ENCODE peak calls at places on chromosomes 4 and X, in six cellular contexts. H is right atrium auricular region, W is fibroblast of lung, P is HCT116, X is choroid plexus epithelial cell, F is kidney epithelial cell. U is an unnamed sample.

GRCh38 chr4:8705161-8706145 is 112.9 kb downstream of the CPZ start:
- DNase-seq in H (no peak), W (no peak), P (no peak), X (no peak), F (no peak), U (no peak)

GRCh38 chr4:83629945-83630684 is 94.2 kb downstream of the GPAT3 start:
- DNase-seq in H (no peak), W (peak), P (no peak), X (peak), F (no peak), U (peak)

GRCh38 chr4:6337331-6337935 is 67.8 kb downstream of the WFS1 start:
- DNase-seq in H (no peak), W (no peak), P (peak), X (no peak), F (no peak), U (no peak)

GRCh38 chr4:88809561-88810219 is 112.1 kb upstream of the NAP1L5 start:
- DNase-seq in H (no peak), W (no peak), P (no peak), X (no peak), F (no peak), U (no peak)

GRCh38 chrX:64191281-64192010 is 14.1 kb downstream of the AMER1 start:
- DNase-seq in H (no peak), W (no peak), P (no peak), X (no peak), F (no peak), U (no peak)

GRCh38 chrX:7987160-7987992 is 60.2 kb upstream of the PNPLA4 start:
- DNase-seq in H (no peak), W (peak), P (no peak), X (no peak), F (no peak), U (peak)

GRCh38 chr4:15755781-15756180 is 22.3 kb upstream of the CD38 start:
- DNase-seq in H (no peak), W (peak), P (no peak), X (peak), F (no peak), U (no peak)

GRCh38 chr4:139167774-139168444 is 9.1 kb downstream of the ELF2 start:
- DNase-seq in H (no peak), W (peak), P (peak), X (peak), F (no peak), U (peak)

GRCh38 chrX:47637546-47638195 is 7.9 kb upstream of the CFP start:
- DNase-seq in H (no peak), W (peak), P (no peak), X (no peak), F (no peak), U (no peak)

GRCh38 chr4:87192155-87192919 is 28.1 kb downstream of the KLHL8 start:
- DNase-seq in H (no peak), W (peak), P (no peak), X (peak), F (no peak), U (peak)

GRCh38 chr4:124481123-124481522 is 231.4 kb downstream of the ANKRD50 start:
- DNase-seq in H (no peak), W (no peak), P (no peak), X (no peak), F (no peak), U (peak)

GRCh38 chr4:73001885-73002284 is 67.6 kb downstream of the COX18 start:
- DNase-seq in H (no peak), W (no peak), P (no peak), X (no peak), F (no peak), U (no peak)

GRCh38 chrX:70039758-70040157 is 10.0 kb downstream of the AWAT2 start:
- DNase-seq in H (no peak), W (no peak), P (no peak), X (no peak), F (no peak), U (no peak)

GRCh38 chr4:65508169-65508568 is 162.1 kb downstream of the EPHA5 start:
- DNase-seq in H (no peak), W (peak), P (no peak), X (peak), F (peak), U (peak)

GRCh38 chr4:113784497-113785254 is 23.1 kb upstream of the CAMK2D start:
- DNase-seq in H (no peak), W (peak), P (peak), X (peak), F (peak), U (peak)

GRCh38 chrX:133419911-133420310 is 4.6 kb upstream of the GPC4 start:
- DNase-seq in H (no peak), W (no peak), P (no peak), X (no peak), F (no peak), U (no peak)

GRCh38 chr4:612749-613125 is 12.6 kb upstream of the PDE6B start:
- DNase-seq in H (no peak), W (no peak), P (no peak), X (no peak), F (no peak), U (no peak)

GRCh38 chr4:163484906-163485305 is 9.6 kb upstream of the TMA16 start:
- DNase-seq in H (no peak), W (peak), P (peak), X (peak), F (peak), U (peak)

GRCh38 chr4:160887668-160888067 is 1276.1 kb downstream of the FSTL5 start:
- DNase-seq in H (no peak), W (no peak), P (no peak), X (no peak), F (no peak), U (no peak)

GRCh38 chr4:19945979-19946380 is 305.7 kb upstream of the SLIT2 start:
- DNase-seq in H (no peak), W (peak), P (peak), X (peak), F (peak), U (peak)

GRCh38 chr4:151484396-151485102 is 75.6 kb downstream of the FHIP1A start:
- DNase-seq in H (no peak), W (peak), P (peak), X (peak), F (peak), U (peak)

GRCh38 chr4:104382961-104383360 is 111.7 kb downstream of the CXXC4 start:
- DNase-seq in H (no peak), W (no peak), P (no peak), X (no peak), F (no peak), U (no peak)

GRCh38 chrX:123159403-123159802 is 24.7 kb upstream of the GRIA3 start:
- DNase-seq in H (no peak), W (no peak), P (no peak), X (no peak), F (no peak), U (no peak)

GRCh38 chrX:30900227-30900626 is 11.2 kb upstream of the TAB3 start:
- DNase-seq in H (no peak), W (peak), P (no peak), X (no peak), F (no peak), U (no peak)

GRCh38 chr4:26936284-26937065 is 75.8 kb downstream of the STIM2 start:
- DNase-seq in H (no peak), W (peak), P (no peak), X (peak), F (peak), U (peak)

GRCh38 chr4:188021548-188022249 is 26.1 kb downstream of the ZFP42 start:
- DNase-seq in H (no peak), W (no peak), P (no peak), X (no peak), F (no peak), U (no peak)

GRCh38 chr4:124464836-124465235 is 247.7 kb downstream of the ANKRD50 start:
- DNase-seq in H (no peak), W (no peak), P (no peak), X (no peak), F (no peak), U (no peak)

GRCh38 chr4:113665036-113665435 is 96.5 kb downstream of the CAMK2D start:
- DNase-seq in H (no peak), W (no peak), P (no peak), X (no peak), F (no peak), U (peak)

GRCh38 chr4:31059753-31060522 is 339.8 kb downstream of the PCDH7 start:
- DNase-seq in H (no peak), W (peak), P (peak), X (no peak), F (no peak), U (peak)

GRCh38 chr4:99815597-99816011 is 1.0 kb upstream of the DAPP1 start:
- DNase-seq in H (no peak), W (no peak), P (peak), X (peak), F (peak), U (no peak)

GRCh38 chr4:89769856-89770255 is 67.1 kb downstream of the SNCA start:
- DNase-seq in H (no peak), W (no peak), P (no peak), X (no peak), F (no peak), U (no peak)

GRCh38 chrX:109624022-109624421 is 950 bp downstream of the KCNE5 start:
- DNase-seq in H (no peak), W (no peak), P (no peak), X (no peak), F (no peak), U (no peak)

GRCh38 chr4:101158136-101158485 is 189.2 kb downstream of the PPP3CA start:
- DNase-seq in H (no peak), W (peak), P (no peak), X (no peak), F (no peak), U (no peak)

GRCh38 chr4:134078230-134078914 is 123.2 kb downstream of the PABPC4L start:
- DNase-seq in H (no peak), W (no peak), P (no peak), X (no peak), F (no peak), U (no peak)

GRCh38 chr4:94307231-94307840 is 35.3 kb downstream of the HPGDS start:
- DNase-seq in H (no peak), W (no peak), P (no peak), X (no peak), F (no peak), U (no peak)

GRCh38 chr4:54842226-54843055 is 184.7 kb downstream of the KIT start:
- DNase-seq in H (no peak), W (no peak), P (no peak), X (no peak), F (no peak), U (no peak)

DNA sequence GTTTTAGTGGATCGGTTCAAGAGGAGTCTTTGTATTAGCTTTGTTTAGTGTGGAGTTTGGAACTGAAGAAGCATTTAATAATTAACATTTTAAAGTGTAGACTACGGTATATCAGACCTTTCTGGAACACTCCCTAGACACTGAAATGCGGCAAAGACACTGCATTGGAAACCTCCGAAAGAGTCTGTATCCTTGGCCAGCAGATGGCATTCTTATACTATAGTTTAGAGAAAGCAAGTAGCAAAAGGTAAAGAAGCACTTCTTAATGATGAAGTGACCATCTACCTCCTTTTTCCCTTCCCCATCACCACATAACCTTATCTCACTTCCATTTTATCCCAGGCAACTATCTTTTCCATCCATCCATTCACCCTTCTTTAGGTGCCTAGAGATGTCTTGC is 7.6 kb downstream of the FABP2 start:
- DNase-seq in H (no peak), W (peak), P (no peak), X (peak), F (peak), U (no peak)
- TF ChIP-seq CTCF in H (peak), W (peak), P (peak), X (peak), F (peak), U (peak)

GRCh38 chrX:136200466-136200865 is 50.7 kb downstream of the MAP7D3 start:
- DNase-seq in H (no peak), W (peak), P (no peak), X (peak), F (no peak), U (peak)

GRCh38 chrX:136198010-136198409 is 50.7 kb downstream of the FHL1 start:
- DNase-seq in H (no peak), W (peak), P (no peak), X (no peak), F (no peak), U (no peak)

GRCh38 chrX:136199365-136199764 is 51.8 kb downstream of the MAP7D3 start:
- DNase-seq in H (no peak), W (peak), P (no peak), X (no peak), F (no peak), U (peak)

GRCh38 chrX:136196691-136197155 is 49.4 kb downstream of the FHL1 start:
- DNase-seq in H (no peak), W (peak), P (no peak), X (no peak), F (no peak), U (no peak)

GRCh38 chrX:136198678-136199243 is 51.4 kb downstream of the FHL1 start:
- DNase-seq in H (no peak), W (no peak), P (no peak), X (no peak), F (no peak), U (peak)
- H3K4me3 ChIP-seq in H (peak), W (no peak), P (no peak), X (no peak), F (no peak), U (peak)

GRCh38 chrX:106356580-106356979 is 188.5 kb downstream of the PWWP3B start:
- DNase-seq in H (no peak), W (no peak), P (no peak), X (no peak), F (no peak), U (no peak)
- TF ChIP-seq CTCF in H (no peak), W (no peak), P (no peak), X (no peak), F (no peak), U (no peak)

GRCh38 chr4:95547708-95548471 is 883 bp downstream of the UNC5C start:
- DNase-seq in H (peak), W (peak), P (no peak), X (peak), F (no peak), U (peak)

GRCh38 chr4:95548738-95549245 is at the start of gene UNC5C:
- DNase-seq in H (peak), W (peak), P (no peak), X (peak), F (no peak), U (peak)

GRCh38 chr4:95546236-95546635 is 2.5 kb downstream of the UNC5C start:
- DNase-seq in H (no peak), W (no peak), P (no peak), X (no peak), F (no peak), U (no peak)

GRCh38 chr4:95545526-95545925 is 3.2 kb downstream of the UNC5C start:
- DNase-seq in H (no peak), W (no peak), P (no peak), X (no peak), F (no peak), U (no peak)

DNA sequence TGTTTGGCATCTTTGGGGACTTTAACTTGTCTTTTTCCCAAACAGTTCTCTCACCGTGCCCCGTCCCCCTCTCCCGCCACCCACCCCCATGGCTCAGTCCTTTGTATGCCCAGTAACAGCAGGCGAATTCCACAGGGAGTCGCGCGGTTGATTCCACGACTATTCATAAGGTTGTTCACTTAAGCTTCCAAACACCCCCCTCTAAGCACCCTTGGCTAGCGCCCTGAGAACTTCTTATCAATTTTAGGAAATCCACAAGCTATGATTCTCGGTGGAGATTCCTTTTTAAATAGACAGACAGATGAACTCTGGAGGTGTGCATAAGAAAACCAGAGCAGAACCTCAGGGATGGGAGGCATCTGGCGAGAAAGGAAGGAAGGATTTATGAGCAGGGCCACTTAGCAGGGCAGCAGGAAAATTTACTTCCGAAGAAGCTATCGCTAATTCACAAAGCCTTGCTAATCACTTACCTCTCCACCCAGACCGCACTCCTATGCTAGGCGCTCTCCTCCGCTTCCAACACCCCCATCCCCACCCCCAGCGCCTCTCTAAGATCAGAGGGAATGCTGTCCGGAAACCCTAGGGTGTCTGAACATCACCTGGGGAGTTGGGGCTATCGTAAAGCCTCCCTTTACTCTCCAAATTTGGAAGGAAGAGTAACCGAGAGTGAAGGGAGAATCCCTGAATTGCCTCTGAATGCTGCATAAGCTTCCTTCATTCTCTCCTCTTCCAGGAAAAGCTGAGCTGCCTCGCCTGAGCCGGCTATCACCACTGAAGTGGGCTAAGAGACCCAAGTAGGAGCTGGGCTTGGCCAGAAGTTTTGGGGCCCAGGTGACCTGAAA is 1.7 kb downstream of the UNC5C start:
- DNase-seq in H (no peak), W (peak), P (no peak), X (peak), F (no peak), U (peak)
- H3K4me3 ChIP-seq in H (peak), W (peak), P (no peak), X (peak), F (peak), U (peak)

DNA sequence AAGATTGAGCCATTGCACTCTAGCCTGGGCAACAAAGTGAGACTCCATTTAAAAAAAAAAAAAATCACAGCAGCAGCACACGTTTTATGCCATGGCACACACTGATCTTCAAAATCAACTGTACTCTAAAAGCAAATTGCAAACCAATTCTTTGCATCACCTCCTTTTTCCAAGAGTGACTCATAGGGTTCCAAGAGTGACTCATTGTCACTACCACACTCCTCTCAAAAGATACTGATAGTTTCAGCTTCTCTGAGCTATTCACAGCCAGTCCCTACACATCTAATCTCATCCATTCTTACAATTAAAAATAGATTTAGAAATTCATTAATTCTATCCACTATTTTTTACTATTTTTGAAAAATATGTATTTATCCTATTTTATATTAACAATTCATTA is 1494.9 kb upstream of the AGA start:
- DNase-seq in H (no peak), W (peak), P (peak), X (no peak), F (no peak), U (no peak)
- TF ChIP-seq CTCF in H (no peak), W (no peak), P (no peak), X (no peak), F (no peak), U (no peak)

DNA sequence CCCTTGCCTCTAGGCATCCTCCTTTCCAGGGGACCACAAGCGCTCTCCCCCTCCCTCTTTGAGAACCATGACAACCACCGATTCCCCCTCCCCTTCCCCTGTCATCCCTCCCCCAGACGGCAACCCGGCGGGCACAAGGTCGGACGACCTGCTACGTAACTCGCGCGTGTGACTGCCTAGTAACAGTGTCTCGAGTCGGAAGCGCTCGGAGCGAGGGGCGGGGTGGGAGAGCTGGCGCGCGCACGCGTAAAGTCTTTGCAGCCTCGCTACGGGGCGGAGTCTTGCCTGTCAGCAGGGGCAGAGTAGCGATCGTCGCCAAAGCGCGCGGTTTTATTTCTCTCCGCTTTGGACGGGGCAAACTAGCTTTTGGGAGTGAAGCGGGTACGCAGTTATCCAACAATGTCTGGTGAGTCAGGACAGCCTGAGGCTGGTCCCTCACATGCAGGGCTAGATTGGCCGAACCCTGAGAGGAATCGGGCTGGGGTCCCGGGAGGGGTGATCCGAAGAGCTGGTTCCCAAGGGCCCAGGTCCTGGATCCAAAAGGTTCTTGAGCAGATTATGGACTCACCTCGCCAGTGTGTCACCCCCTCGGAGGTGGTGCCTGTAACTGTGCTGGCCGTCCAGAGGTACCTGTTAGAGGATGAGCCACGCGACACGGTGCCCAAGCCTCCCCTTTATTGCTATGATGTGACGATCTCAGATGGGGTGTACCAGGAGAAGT is at the start of gene RADX:
- DNase-seq in H (peak), W (peak), P (peak), X (peak), F (peak), U (peak)
- H3K4me3 ChIP-seq in H (peak), W (peak), P (peak), X (peak), F (peak), U (peak)

DNA sequence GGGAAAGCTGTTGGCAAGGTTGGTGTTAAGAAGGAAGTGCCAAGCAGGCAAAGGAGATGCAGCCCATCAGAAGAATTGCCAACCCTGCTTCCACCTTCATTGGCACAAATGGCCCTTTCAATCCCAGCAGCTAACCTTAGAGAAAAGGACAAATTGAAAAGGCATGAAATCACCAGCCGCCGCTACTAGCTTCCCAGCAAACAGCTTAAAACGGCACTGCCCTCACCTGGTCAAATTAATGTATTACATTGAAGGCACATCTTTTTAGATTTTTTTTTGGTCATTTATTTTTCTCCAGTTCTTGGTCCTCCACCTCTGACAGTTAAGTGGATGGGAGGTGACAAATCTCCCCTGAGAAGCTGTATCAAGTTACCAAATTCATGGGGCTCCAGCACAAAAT is 51.0 kb upstream of the NHSL2 start:
- DNase-seq in H (no peak), W (peak), P (peak), X (peak), F (no peak), U (peak)
- TF ChIP-seq CTCF in H (peak), W (peak), P (peak), X (peak), F (peak), U (peak)

U was measured in foreskin fibroblast.